ENCODE peak calls at places on chromosomes 4 and X, in eight cellular contexts. B is RPMI8226, G is NCI-H2029, J is naive B cell, H is HFF-Myc, K is HCEC 1CT, R is GM18507, W is amniotic stem cell. V is an unnamed sample.

GRCh38 chr4:12138478-12138877 is 709.8 kb upstream of the HS3ST1 start:
- DNase-seq in W (no peak), J (no peak), K (no peak), B (no peak), H (no peak), G (no peak), R (no peak), V (no peak)

GRCh38 chr4:109701566-109702399 is 1.5 kb downstream of the CASP6 start:
- DNase-seq in H (no peak), G (no peak), R (no peak), B (peak; percentile 9), J (no peak), K (no peak), W (no peak), V (no peak)

GRCh38 chrX:119753639-119754257 is 4.6 kb upstream of the SOWAHD start:
- DNase-seq in J (peak; percentile 45), G (peak; percentile 49), K (peak; percentile 28), H (no peak), W (no peak), B (peak; percentile 44), R (no peak), V (no peak)

GRCh38 chrX:110722135-110722534 is 73.5 kb downstream of the CHRDL1 start:
- DNase-seq in R (no peak), J (no peak), K (no peak), H (no peak), G (no peak), W (no peak), B (no peak), V (no peak)

GRCh38 chr4:101222156-101222845 is 125.0 kb downstream of the PPP3CA start:
- DNase-seq in K (no peak), B (no peak), R (no peak), G (no peak), H (no peak), W (no peak), J (no peak), V (no peak)

GRCh38 chr4:106898621-106899230 is 137.4 kb downstream of the DKK2 start:
- DNase-seq in B (peak; percentile 43), K (peak; percentile 30), J (no peak), W (peak; percentile 67), G (peak; percentile 1), H (peak; percentile 59), R (no peak), V (no peak)

GRCh38 chr4:141417387-141417786 is 196.7 kb downstream of the ZNF330 start:
- DNase-seq in K (peak; percentile 14), B (no peak), R (no peak), W (peak; percentile 45), J (no peak), H (no peak), G (no peak), V (no peak)

GRCh38 chr4:3862640-3863420 is 96.6 kb downstream of the ADRA2C start:
- DNase-seq in W (no peak), H (no peak), R (no peak), G (peak; percentile 51), B (peak; percentile 15), J (no peak), K (no peak), V (no peak)

GRCh38 chr4:77742054-77742453 is 77.1 kb downstream of the CNOT6L start:
- DNase-seq in H (no peak), B (no peak), G (no peak), R (no peak), W (no peak), J (no peak), K (no peak), V (no peak)

GRCh38 chrX:16870861-16871584 is 861 bp upstream of the RBBP7 start:
- DNase-seq in K (no peak), B (no peak), G (no peak), H (no peak), R (no peak), J (peak; percentile 12), W (peak; percentile 25), V (peak; percentile 38)

GRCh38 chr4:128574706-128575105 is 234.8 kb upstream of the JADE1 start:
- DNase-seq in H (no peak), K (peak; percentile 36), G (peak; percentile 38), W (no peak), B (peak; percentile 60), R (peak; percentile 37), J (peak; percentile 30), V (peak; percentile 79)

GRCh38 chr4:2803624-2804448 is 11.0 kb downstream of the SH3BP2 start:
- DNase-seq in G (no peak), B (no peak), H (no peak), K (no peak), J (no peak), W (no peak), R (no peak), V (no peak)

GRCh38 chr4:137253949-137254348 is 278.3 kb downstream of the PCDH18 start:
- DNase-seq in J (no peak), K (peak; percentile 66), W (no peak), R (no peak), B (no peak), H (no peak), G (no peak), V (no peak)

GRCh38 chrX:115531818-115532403 is 29.1 kb upstream of the PLS3 start:
- DNase-seq in R (no peak), H (peak; percentile 15), K (peak; percentile 52), G (no peak), J (no peak), B (no peak), W (no peak), V (no peak)